ENCODE peak calls at places on chromosomes 13 and 19, in five cellular contexts. V is PC-3, I is esophagus squamous epithelium, W is HFF-Myc, M is breast epithelium. H is an unnamed sample.

GRCh38 chr13:30676672-30677071 is 58.7 kb upstream of the ALOX5AP start:
- DNase-seq in I (no peak), W (no peak), V (peak), M (no peak), H (no peak)

GRCh38 chr19:19405919-19406877 is 723 bp downstream of the GATAD2A start:
- DNase-seq in I (no peak), M (no peak), V (peak), W (no peak), H (no peak)

GRCh38 chr13:47564041-47564440 is 437.0 kb downstream of the SUCLA2 start:
- DNase-seq in W (no peak), I (no peak), M (no peak), V (no peak), H (no peak)

GRCh38 chr13:50320297-50320862 is 305.1 kb downstream of the KCNRG start:
- DNase-seq in M (no peak), W (no peak), I (no peak), V (peak), H (no peak)

GRCh38 chr13:48496796-48497195 is 36.1 kb downstream of the RCBTB2 start:
- DNase-seq in I (no peak), W (no peak), V (no peak), M (no peak), H (no peak)

GRCh38 chr13:80168089-80168850 is 172.7 kb downstream of the SPRY2 start:
- DNase-seq in M (no peak), V (no peak), I (no peak), W (no peak), H (peak)

GRCh38 chr13:30668305-30668704 is 50.6 kb downstream of the USPL1 start:
- DNase-seq in M (no peak), W (no peak), V (no peak), I (no peak), H (no peak)

GRCh38 chr13:48317511-48317981 is 14.0 kb downstream of the RB1 start:
- DNase-seq in V (no peak), M (no peak), W (no peak), I (no peak), H (no peak)

GRCh38 chr13:34246511-34246910 is 428.6 kb downstream of the RFC3 start:
- DNase-seq in M (no peak), W (no peak), V (peak), I (no peak), H (no peak)

GRCh38 chr19:39413903-39414608 is 1.6 kb downstream of the PLEKHG2 start:
- DNase-seq in I (no peak), V (no peak), W (no peak), M (no peak), H (no peak)

GRCh38 chr13:44649834-44650233 is 73.7 kb upstream of the TSC22D1 start:
- DNase-seq in I (no peak), M (no peak), V (no peak), W (no peak), H (no peak)

GRCh38 chr13:44652223-44652622 is 76.1 kb upstream of the TSC22D1 start:
- DNase-seq in W (no peak), V (no peak), I (no peak), M (no peak), H (no peak)

GRCh38 chr13:44653261-44653660 is 77.1 kb upstream of the TSC22D1 start:
- DNase-seq in M (no peak), W (no peak), I (no peak), V (no peak), H (no peak)

GRCh38 chr13:44651724-44652123 is 75.6 kb upstream of the TSC22D1 start:
- DNase-seq in V (no peak), M (no peak), W (no peak), I (no peak), H (no peak)

GRCh38 chr13:44651209-44651608 is 75.1 kb upstream of the TSC22D1 start:
- DNase-seq in M (no peak), I (no peak), W (no peak), V (no peak), H (no peak)
- TF ChIP-seq CTCF in M (no peak), I (no peak), W (peak), V (no peak), H (no peak)

DNA sequence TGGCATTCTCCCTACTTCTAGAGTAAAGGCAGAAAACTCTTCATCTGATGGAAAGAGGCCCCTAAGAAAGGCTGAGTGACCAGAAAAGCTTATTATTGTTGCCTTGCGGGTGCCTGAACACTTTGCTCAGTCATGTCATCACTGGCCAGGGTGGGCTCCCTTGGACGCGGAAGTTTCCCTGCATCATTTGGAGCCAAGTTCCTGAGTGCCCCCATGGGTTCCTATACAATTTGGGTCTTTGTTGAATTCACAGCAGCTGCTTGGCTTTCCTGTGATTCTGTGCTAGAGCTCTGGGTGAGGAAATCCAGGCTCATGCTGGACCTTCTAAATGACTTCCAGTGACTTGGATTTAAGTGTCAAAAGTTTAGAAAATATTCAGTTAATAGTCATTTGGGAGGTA is 232.9 kb downstream of the LHFPL6 start:
- DNase-seq in W (no peak), V (no peak), I (no peak), M (no peak), H (no peak)
- H3K4me3 ChIP-seq in W (no peak), V (no peak), I (no peak), M (no peak), H (no peak)

DNA sequence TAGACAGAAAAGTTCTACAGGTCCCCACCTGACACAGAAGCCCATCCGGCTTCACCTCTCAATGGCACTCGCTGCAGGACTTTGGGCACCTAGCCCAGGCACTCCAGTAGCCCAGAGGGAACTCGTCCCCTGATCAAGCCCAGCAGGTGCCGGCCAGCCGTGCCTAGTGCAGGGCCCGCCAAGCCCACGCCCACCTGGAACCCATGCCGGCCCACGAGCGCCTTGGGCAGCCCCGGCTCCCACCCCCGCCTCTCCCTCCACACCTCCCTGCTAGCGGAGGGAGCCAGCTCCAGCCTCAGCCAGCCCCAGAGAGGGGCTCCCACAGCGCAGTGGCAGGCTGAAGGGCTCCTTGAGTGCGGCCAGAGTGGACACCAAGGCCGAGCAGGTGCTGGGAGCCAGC is 268.8 kb downstream of the SLITRK1 start:
- DNase-seq in M (no peak), V (no peak), I (no peak), W (no peak), H (no peak)
- TF ChIP-seq CTCF in M (no peak), V (no peak), I (no peak), W (no peak), H (no peak)

GRCh38 chr19:54889566-54889965 is 15.5 kb downstream of the FCAR start:
- DNase-seq in W (no peak), V (no peak), M (no peak), I (no peak), H (no peak)
- H3K4me3 ChIP-seq in W (no peak), V (no peak), M (no peak), I (no peak), H (no peak)

GRCh38 chr19:32875428-32875827 is 5.9 kb upstream of the SLC7A9 start:
- DNase-seq in M (no peak), V (no peak), W (no peak), I (no peak), H (no peak)

GRCh38 chr19:32872391-32872790 is 2.8 kb upstream of the SLC7A9 start:
- DNase-seq in W (no peak), V (no peak), M (no peak), I (no peak), H (no peak)

GRCh38 chr19:32870981-32871451 is 1.4 kb upstream of the SLC7A9 start:
- DNase-seq in I (no peak), W (no peak), V (no peak), M (no peak), H (no peak)

GRCh38 chr19:32874605-32875004 is 5.0 kb upstream of the SLC7A9 start:
- DNase-seq in M (no peak), W (no peak), V (no peak), I (no peak), H (no peak)

DNA sequence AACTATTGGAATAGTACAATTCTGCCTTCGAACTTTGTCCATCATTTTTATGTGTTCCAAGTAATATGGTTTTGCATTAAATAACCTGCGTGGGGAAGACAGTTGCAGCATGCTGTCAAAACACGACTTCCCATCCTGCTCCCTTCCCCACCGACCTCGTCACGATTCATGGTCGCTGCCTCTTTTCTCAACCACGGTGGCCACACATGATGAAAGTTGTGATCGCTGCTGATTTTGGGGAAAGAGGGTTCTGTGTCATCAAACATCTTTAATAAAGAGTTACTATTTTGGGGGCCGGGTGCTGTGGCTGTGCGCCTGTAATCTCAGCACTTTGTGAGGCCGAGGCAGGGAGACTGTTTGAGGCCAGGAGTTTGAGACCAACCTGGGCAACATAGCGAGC is 4.0 kb upstream of the SLC7A9 start:
- DNase-seq in W (no peak), V (no peak), M (no peak), I (no peak), H (no peak)
- TF ChIP-seq CTCF in W (no peak), V (no peak), M (no peak), I (no peak), H (no peak)

GRCh38 chr19:9407827-9408226 is 27.5 kb downstream of the ZNF266 start:
- DNase-seq in M (no peak), I (no peak), W (no peak), V (no peak), H (no peak)
- H3K4me3 ChIP-seq in M (peak), I (no peak), W (no peak), V (no peak), H (no peak)

DNA sequence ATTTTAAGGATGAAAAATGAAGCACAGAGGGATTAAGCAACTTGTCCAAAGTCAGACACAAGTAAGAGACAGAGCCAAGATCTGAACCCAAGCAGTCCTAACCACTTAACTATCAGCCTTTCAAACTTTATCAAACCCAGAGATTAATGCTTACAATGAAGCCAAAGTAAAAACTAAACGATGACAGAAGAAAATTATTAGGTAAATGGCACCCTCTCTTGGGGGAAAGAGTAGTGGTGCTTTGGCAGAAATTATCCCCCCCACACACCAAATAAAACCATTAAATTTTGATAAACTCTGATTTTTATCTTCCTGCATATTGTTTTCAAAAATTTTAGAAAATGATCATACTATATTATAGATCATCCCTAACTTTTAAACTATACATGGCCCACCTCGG is 329.2 kb downstream of the SLC7A1 start:
- DNase-seq in I (no peak), M (no peak), V (no peak), W (no peak), H (no peak)
- TF ChIP-seq CTCF in I (no peak), M (no peak), V (no peak), W (no peak), H (no peak)